ENCODE peak calls at places on chromosome 18, in nine cellular contexts. K, W, Z, S, L, I, A, T and Y are unnamed samples.
A peak's percentile ranks its signal among the peaks of the same experiment; 100 is the strongest.

GRCh38 chr18:76564636-76565237 is 69.7 kb upstream of the ZNF516 start:
- DNase-seq in A (no peak), Z (no peak), W (no peak), I (no peak), K (no peak), T (no peak), S (no peak), L (no peak), Y (no peak)

GRCh38 chr18:48913201-48913600 is 37.6 kb downstream of the SMAD7 start:
- DNase-seq in L (peak; percentile 32), K (no peak), T (no peak), A (no peak), W (no peak), Z (no peak), S (no peak), I (no peak), Y (no peak)

GRCh38 chr18:43486462-43486861 is 209.2 kb upstream of the SYT4 start:
- DNase-seq in S (no peak), Z (no peak), K (no peak), W (no peak), I (no peak), A (no peak), T (peak; percentile 7), L (no peak), Y (no peak)

GRCh38 chr18:46555213-46555612 is 101.8 kb downstream of the LOXHD1 start:
- DNase-seq in L (no peak), Z (no peak), K (peak; percentile 73), A (no peak), T (no peak), S (no peak), I (no peak), W (no peak), Y (peak; percentile 72)

GRCh38 chr18:3995476-3996102 is 459.5 kb downstream of the DLGAP1 start:
- DNase-seq in L (peak; percentile 47), T (peak; percentile 84), W (peak; percentile 13), I (no peak), K (peak; percentile 75), S (no peak), A (peak; percentile 64), Z (peak; percentile 2), Y (no peak)

GRCh38 chr18:62957885-62958472 is 242.6 kb downstream of the PHLPP1 start:
- DNase-seq in L (peak; percentile 20), A (peak; percentile 42), T (peak; percentile 68), Z (no peak), I (no peak), S (no peak), K (no peak), W (no peak), Y (no peak)

GRCh38 chr18:54873884-54874255 is 45.6 kb downstream of the RAB27B start:
- DNase-seq in K (no peak), L (no peak), I (peak; percentile 32), Z (no peak), S (no peak), T (no peak), W (no peak), A (no peak), Y (no peak)

GRCh38 chr18:54296017-54296416 is 26.7 kb downstream of the POLI start:
- DNase-seq in S (no peak), T (peak; percentile 35), A (no peak), K (no peak), I (no peak), Z (no peak), L (no peak), W (no peak), Y (no peak)

GRCh38 chr18:24027156-24027555 is 12.6 kb downstream of the TTC39C start:
- DNase-seq in W (peak; percentile 86), I (peak; percentile 78), A (no peak), Z (no peak), S (peak; percentile 82), T (peak; percentile 89), L (no peak), K (peak; percentile 42), Y (no peak)

GRCh38 chr18:55427951-55428350 is 160.0 kb downstream of the TCF4 start:
- DNase-seq in T (no peak), W (no peak), A (no peak), K (no peak), S (no peak), L (no peak), I (no peak), Z (no peak), Y (no peak)

GRCh38 chr18:24734058-24734457 is 273.6 kb downstream of the HRH4 start:
- DNase-seq in K (peak; percentile 56), W (no peak), L (no peak), I (no peak), S (no peak), Z (no peak), T (no peak), A (no peak), Y (peak; percentile 4)

GRCh38 chr18:58232674-58233073 is 188.6 kb downstream of the NEDD4L start:
- DNase-seq in A (no peak), Z (no peak), I (no peak), T (no peak), W (no peak), L (no peak), S (no peak), K (no peak), Y (no peak)